ENCODE peak calls at places on chromosomes 7 and 10, in six cellular contexts. N is WTC11, Y is natural killer cell, M is left ventricle myocardium inferior, W is AG04450, S is prostate gland. R is an unnamed sample.

GRCh38 chr10:22656056-22656455 is 58.3 kb downstream of the PIP4K2A start:
- DNase-seq in N (no peak), Y (no peak), M (no peak), W (no peak), S (no peak), R (no peak)

GRCh38 chr10:75889051-75889450 is 457.6 kb downstream of the LRMDA start:
- DNase-seq in N (no peak), Y (no peak), M (no peak), W (no peak), S (no peak), R (no peak)

GRCh38 chr10:114061794-114062193 is 18.1 kb downstream of the ADRB1 start:
- DNase-seq in N (no peak), Y (no peak), M (no peak), W (no peak), S (no peak), R (no peak)

GRCh38 chr10:12943425-12943824 is 58.1 kb downstream of the CCDC3 start:
- DNase-seq in N (peak; percentile 19), Y (no peak), M (no peak), W (no peak), S (no peak), R (no peak)

GRCh38 chr7:70178787-70179186 is 580.5 kb downstream of the AUTS2 start:
- DNase-seq in N (no peak), Y (no peak), M (no peak), W (no peak), S (peak; percentile 80), R (no peak)

GRCh38 chr10:14397069-14397468 is 66.3 kb upstream of the FRMD4A start:
- DNase-seq in N (no peak), Y (no peak), M (peak; percentile 73), W (peak; percentile 96), S (no peak), R (no peak)

GRCh38 chr10:62045765-62046521 is 144.4 kb downstream of the ARID5B start:
- DNase-seq in N (no peak), Y (no peak), M (no peak), W (peak; percentile 73), S (no peak), R (no peak)

GRCh38 chr10:82981137-82981723 is 1106.2 kb downstream of the NRG3 start:
- DNase-seq in N (no peak), Y (no peak), M (no peak), W (peak; percentile 6), S (no peak), R (no peak)

GRCh38 chr7:136997735-136998134 is 129.3 kb downstream of the CHRM2 start:
- DNase-seq in N (no peak), Y (no peak), M (no peak), W (no peak), S (no peak), R (no peak)

GRCh38 chr7:13988765-13989137 is 715 bp downstream of the ETV1 start:
- DNase-seq in N (peak; percentile 35), Y (no peak), M (no peak), W (no peak), S (no peak), R (no peak)

GRCh38 chr10:104546756-104547155 is 94.3 kb upstream of the SORCS3 start:
- DNase-seq in N (no peak), Y (no peak), M (no peak), W (no peak), S (no peak), R (no peak)

GRCh38 chr7:98280296-98280695 is 1.2 kb upstream of the BRI3 start:
- DNase-seq in N (no peak), Y (no peak), M (no peak), W (no peak), S (no peak), R (no peak)

GRCh38 chr7:35874881-35875280 is 74.0 kb downstream of the SEPTIN7 start:
- DNase-seq in N (no peak), Y (no peak), M (no peak), W (no peak), S (no peak), R (no peak)

GRCh38 chr7:34916267-34916666 is 121.0 kb downstream of the DPY19L1 start:
- DNase-seq in N (no peak), Y (no peak), M (no peak), W (no peak), S (no peak), R (no peak)

GRCh38 chr7:151832656-151833055 is 44.3 kb downstream of the PRKAG2 start:
- DNase-seq in N (no peak), Y (no peak), M (no peak), W (no peak), S (no peak), R (no peak)

GRCh38 chr10:113267616-113268015 is 285.2 kb upstream of the HABP2 start:
- DNase-seq in N (no peak), Y (no peak), M (no peak), W (no peak), S (no peak), R (no peak)

GRCh38 chr7:23332193-23332592 is 33.1 kb downstream of the MALSU1 start:
- DNase-seq in N (no peak), Y (no peak), M (no peak), W (no peak), S (no peak), R (no peak)

GRCh38 chr7:7554021-7554432 is 12.7 kb upstream of the MIOS start:
- DNase-seq in N (no peak), Y (no peak), M (no peak), W (no peak), S (no peak), R (no peak)

GRCh38 chr7:149334930-149335329 is 72.9 kb downstream of the ZNF783 start:
- DNase-seq in N (no peak), Y (no peak), M (no peak), W (no peak), S (no peak), R (no peak)

GRCh38 chr10:132203256-132204077 is 16.7 kb downstream of the DPYSL4 start:
- DNase-seq in N (no peak), Y (no peak), M (no peak), W (no peak), S (no peak), R (no peak)

GRCh38 chr10:132204078-132204780 is 17.5 kb downstream of the DPYSL4 start:
- DNase-seq in N (no peak), Y (no peak), M (no peak), W (no peak), S (no peak), R (no peak)

GRCh38 chr10:132206377-132206745 is 19.6 kb downstream of the DPYSL4 start:
- DNase-seq in N (no peak), Y (no peak), M (no peak), W (no peak), S (no peak), R (no peak)

GRCh38 chr10:132205650-132206376 is 19.1 kb downstream of the DPYSL4 start:
- DNase-seq in N (no peak), Y (no peak), M (no peak), W (no peak), S (no peak), R (no peak)

DNA sequence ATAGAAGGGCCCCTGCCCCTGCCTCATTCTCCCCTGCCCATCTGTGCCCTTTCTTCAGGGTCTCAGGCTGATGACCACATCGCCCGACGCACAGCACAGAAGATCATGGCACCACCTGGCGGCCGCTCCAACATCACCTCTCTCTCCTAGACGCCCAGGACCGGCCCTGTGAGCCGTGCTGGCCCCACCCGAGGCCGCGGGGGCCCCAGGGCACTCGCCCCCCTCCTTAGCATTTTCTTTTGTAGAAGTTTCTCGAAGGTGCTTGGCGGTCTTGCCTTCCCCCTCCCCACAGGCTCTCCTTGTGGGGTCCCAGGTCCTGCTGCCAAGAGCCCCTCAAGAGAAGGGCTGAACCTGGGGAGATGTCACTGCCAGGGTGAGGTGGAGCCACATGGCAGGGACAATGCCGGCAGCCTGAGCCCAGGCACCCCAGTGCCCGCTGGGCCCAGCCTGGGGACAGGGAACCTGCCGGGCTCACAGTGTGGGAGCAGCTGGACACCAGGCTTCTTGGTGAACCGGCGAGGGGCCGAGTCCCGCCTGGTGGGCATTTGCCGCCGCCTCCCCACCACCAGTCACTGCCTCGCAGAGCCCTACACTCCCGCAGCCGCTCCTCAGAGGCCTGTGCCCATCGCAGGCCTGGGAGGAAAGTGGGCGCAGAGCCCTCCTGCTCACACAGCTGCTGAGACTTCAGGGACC is 18.2 kb downstream of the DPYSL4 start:
- DNase-seq in N (peak; percentile 48), Y (no peak), M (no peak), W (no peak), S (no peak), R (no peak)
- TF ChIP-seq CTCF in N (no peak), Y (no peak), M (no peak), W (no peak), S (no peak), R (no peak)

DNA sequence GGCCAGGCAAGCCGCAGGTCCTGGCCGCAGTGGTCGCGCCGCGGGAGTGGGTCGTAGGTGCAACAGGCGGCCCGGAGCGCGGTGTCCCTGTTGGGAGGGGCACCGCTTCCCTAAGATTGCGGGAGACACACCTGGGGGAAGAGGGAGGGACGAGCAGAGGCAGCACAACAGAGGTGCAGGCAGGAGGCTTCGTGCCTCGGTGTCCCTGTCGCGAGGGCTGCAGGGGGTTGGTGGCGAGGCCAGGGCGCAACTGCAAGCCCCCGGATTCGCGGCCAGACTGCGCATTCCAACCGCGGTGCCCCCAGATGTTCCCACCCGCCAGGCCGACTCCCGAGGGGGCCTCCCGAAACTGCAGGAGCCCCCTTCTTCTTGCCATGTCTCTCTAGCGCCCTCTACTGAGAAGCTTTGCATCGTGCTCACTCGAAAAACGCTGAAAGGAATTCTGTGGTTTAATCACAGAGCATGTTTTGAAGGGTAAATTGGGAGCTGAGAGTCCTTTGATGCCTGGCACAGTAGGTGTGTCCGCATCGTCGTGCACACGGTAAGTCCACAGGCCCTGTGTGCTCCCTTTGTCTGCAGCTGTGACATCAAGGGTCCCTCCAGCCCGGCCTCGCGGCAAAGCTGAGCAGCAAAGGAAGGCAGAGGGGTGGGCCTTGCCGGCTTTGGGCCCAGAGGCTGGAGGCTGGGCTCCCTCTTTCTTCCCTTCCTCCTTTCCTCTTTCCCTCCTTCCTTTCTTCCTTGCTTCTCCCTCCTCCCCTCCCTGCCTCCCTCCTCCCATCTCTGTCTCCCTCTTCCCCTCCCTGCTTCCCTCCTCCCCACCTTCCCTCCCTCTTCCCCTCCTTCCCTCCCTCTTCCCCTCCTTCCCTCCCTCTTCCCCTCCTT is 6.2 kb upstream of the MBL2 start:
- DNase-seq in N (peak; percentile 75), Y (no peak), M (no peak), W (no peak), S (no peak), R (no peak)
- TF ChIP-seq CTCF in N (peak; percentile 89), Y (no peak), M (peak; percentile 54), W (peak; percentile 64), S (no peak), R (no peak)

GRCh38 chr7:88169717-88170320 is 50.0 kb downstream of the SRI start:
- DNase-seq in N (no peak), Y (no peak), M (no peak), W (no peak), S (no peak), R (no peak)
- TF ChIP-seq CTCF in N (peak; percentile 35), Y (peak; percentile 55), M (peak; percentile 69), W (peak; percentile 61), S (peak; percentile 71), R (peak; percentile 17)

DNA sequence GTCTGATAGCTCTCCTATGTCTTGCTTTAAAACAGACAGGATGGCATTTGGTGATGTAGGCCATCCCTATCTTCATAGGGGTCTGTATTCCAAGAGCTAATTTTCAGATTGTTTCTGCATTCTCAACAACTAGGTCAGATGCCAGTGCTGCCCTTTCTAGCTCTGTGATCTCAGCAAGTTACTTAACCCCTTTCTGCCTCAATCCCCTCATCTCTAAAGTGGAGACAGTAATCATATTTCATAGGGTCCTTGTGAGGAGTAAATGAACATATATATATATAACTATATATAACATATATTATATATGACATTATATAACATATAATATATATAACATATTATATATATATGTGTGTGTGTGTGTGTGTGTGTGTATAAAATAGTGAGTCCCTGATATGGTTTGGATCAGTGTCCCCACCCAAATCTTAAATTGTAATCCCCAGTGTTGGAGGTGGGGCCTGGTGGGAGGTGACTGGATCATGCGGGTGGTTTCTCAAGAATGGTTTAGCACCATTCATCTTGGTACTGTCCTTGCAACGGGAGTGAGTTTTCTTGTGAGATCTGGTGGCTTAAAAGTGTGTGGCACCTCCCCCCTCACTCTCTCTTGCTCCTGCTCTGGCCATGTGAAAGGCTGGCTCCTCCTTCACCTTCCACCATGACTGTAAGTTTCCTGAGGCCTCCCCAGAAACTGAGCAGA is 45.2 kb downstream of the HIPK2 start:
- DNase-seq in N (no peak), Y (no peak), M (no peak), W (no peak), S (no peak), R (no peak)
- TF ChIP-seq CTCF in N (no peak), Y (no peak), M (no peak), W (no peak), S (no peak), R (no peak)